ENCODE peak calls at places on chromosomes 13 and 19, in six cellular contexts. C is H1, H is GM23338, O is K562, T is HepG2, J is GM12878. Y is an unnamed sample.

GRCh38 chr19:47374876-47375693 is 26.0 kb downstream of the DHX34 start:
- DNase-seq in C (no peak), O (no peak), J (no peak), H (no peak), T (no peak), Y (no peak)

GRCh38 chr19:1967087-1967608 is 26.2 kb downstream of the CSNK1G2 start:
- DNase-seq in O (no peak), H (no peak), T (no peak), J (no peak), C (no peak), Y (no peak)

GRCh38 chr13:108963846-108964600 is 334.6 kb downstream of the MYO16 start:
- DNase-seq in H (no peak), J (no peak), T (no peak), C (no peak), O (no peak), Y (no peak)

GRCh38 chr13:68275758-68276157 is 1045.6 kb upstream of the PCDH9 start:
- DNase-seq in J (no peak), T (no peak), C (no peak), O (no peak), H (no peak), Y (no peak)

GRCh38 chr13:109465151-109465550 is 321.2 kb downstream of the IRS2 start:
- DNase-seq in T (no peak), O (no peak), J (no peak), H (no peak), C (no peak), Y (no peak)

GRCh38 chr19:7522923-7523667 is 671 bp downstream of the MCOLN1 start:
- DNase-seq in H (no peak), J (no peak), T (peak), C (no peak), O (no peak), Y (no peak)

GRCh38 chr13:76854209-76854608 is 32.0 kb downstream of the KCTD12 start:
- DNase-seq in J (no peak), H (no peak), C (no peak), T (no peak), O (no peak), Y (no peak)

GRCh38 chr19:5693195-5694166 is 3.4 kb downstream of the RPL36 start:
- DNase-seq in J (no peak), C (no peak), O (no peak), H (no peak), T (no peak), Y (no peak)

GRCh38 chr19:13748169-13748884 is 16.0 kb upstream of the MRI1 start:
- DNase-seq in T (no peak), C (peak), J (no peak), H (peak), O (no peak), Y (no peak)

GRCh38 chr19:13164370-13165090 is 14.3 kb downstream of the IER2 start:
- DNase-seq in J (no peak), H (peak), C (peak), T (peak), O (peak), Y (peak)

GRCh38 chr13:114309806-114310410 is 4.4 kb upstream of the CHAMP1 start:
- DNase-seq in J (no peak), T (no peak), O (no peak), H (peak), C (peak), Y (no peak)

GRCh38 chr13:114310961-114311360 is 3.3 kb upstream of the CHAMP1 start:
- DNase-seq in J (no peak), H (no peak), C (no peak), O (no peak), T (no peak), Y (no peak)

GRCh38 chr13:114313061-114313860 is 1.0 kb upstream of the CHAMP1 start:
- DNase-seq in O (no peak), J (peak), H (no peak), C (no peak), T (no peak), Y (no peak)

GRCh38 chr13:114311387-114311786 is 2.9 kb upstream of the CHAMP1 start:
- DNase-seq in J (no peak), C (no peak), T (no peak), H (no peak), O (no peak), Y (no peak)

DNA sequence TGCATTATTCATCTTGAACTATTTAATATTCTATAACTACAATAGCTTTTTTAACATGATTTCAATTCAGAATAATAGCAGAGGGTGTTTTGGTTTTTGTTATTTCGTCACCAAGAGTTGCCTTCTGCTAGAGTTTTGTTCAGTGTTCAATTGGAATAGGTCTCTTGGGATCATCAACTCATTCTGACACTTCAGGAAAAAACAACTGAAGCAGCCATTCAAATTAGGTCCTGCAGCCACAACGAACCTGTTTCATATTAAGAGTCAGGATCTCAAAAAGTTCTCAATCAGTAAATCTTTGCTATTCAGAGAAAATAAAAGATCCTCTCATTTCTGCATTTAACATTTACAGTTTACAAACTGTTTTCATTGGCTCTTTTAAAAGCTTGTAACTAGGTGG is 2.4 kb upstream of the CHAMP1 start:
- DNase-seq in T (no peak), O (no peak), C (no peak), J (no peak), H (no peak), Y (no peak)
- TF ChIP-seq CREB1 in T (no peak), O (no peak), C (no peak), J (no peak), H (no peak), Y (no peak)

GRCh38 chr19:888615-889385 is 4.2 kb downstream of the MED16 start:
- DNase-seq in J (no peak), C (no peak), T (no peak), O (peak), H (no peak), Y (no peak)

GRCh38 chr19:893775-894090 is 449 bp downstream of the RNU6-9 start:
- DNase-seq in J (no peak), C (no peak), T (no peak), O (no peak), H (no peak), Y (no peak)

GRCh38 chr19:890831-891230 is 2.2 kb downstream of the MED16 start:
- DNase-seq in C (no peak), T (no peak), J (no peak), H (no peak), O (no peak), Y (no peak)

GRCh38 chr19:889662-890295 is 3.2 kb downstream of the MED16 start:
- DNase-seq in C (no peak), O (no peak), J (no peak), H (no peak), T (no peak), Y (no peak)

GRCh38 chr19:892243-892996 is 567 bp downstream of the MED16 start:
- DNase-seq in J (no peak), C (no peak), H (peak), T (no peak), O (peak), Y (peak)
- TF ChIP-seq CREB1 in J (no peak), C (no peak), H (no peak), T (no peak), O (no peak), Y (no peak)

GRCh38 chr13:107339209-107339608 is 771.3 kb upstream of the ARGLU1 start:
- DNase-seq in O (no peak), T (no peak), J (no peak), H (peak), C (no peak), Y (no peak)
- TF ChIP-seq CREB1 in O (no peak), T (no peak), J (no peak), H (no peak), C (no peak), Y (no peak)

GRCh38 chr19:40191836-40192646 is 815 bp downstream of the MAP3K10 start:
- DNase-seq in T (no peak), H (peak), J (no peak), C (peak), O (peak), Y (peak)
- TF ChIP-seq CREB1 in T (no peak), H (no peak), J (no peak), C (no peak), O (no peak), Y (no peak)

DNA sequence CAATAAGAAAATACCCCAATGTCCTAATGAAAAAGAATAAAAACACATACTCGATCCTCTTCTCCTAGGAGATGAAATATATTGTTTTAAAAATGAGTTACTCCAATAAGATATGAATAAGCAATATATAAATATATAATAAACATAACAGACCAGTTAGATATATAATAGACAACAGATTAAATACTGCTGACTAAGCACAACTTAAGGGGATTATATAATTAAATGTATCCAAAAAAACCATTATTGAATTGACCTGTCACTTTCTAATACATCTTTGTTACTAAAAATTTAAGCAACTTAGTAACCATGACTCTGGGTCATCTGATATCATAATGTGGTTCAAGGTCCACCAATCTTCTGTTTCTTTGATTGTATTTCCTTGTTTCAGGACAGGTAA is 14.0 kb upstream of the ZNF780B start:
- DNase-seq in C (no peak), T (no peak), O (no peak), H (no peak), J (no peak), Y (no peak)
- TF ChIP-seq CREB1 in C (no peak), T (no peak), O (no peak), H (no peak), J (no peak), Y (no peak)

GRCh38 chr13:40622761-40623160 is 43.7 kb downstream of the FOXO1 start:
- DNase-seq in T (no peak), C (no peak), O (no peak), H (no peak), J (no peak), Y (no peak)
- TF ChIP-seq CREB1 in T (no peak), C (no peak), O (no peak), H (no peak), J (no peak), Y (no peak)

DNA sequence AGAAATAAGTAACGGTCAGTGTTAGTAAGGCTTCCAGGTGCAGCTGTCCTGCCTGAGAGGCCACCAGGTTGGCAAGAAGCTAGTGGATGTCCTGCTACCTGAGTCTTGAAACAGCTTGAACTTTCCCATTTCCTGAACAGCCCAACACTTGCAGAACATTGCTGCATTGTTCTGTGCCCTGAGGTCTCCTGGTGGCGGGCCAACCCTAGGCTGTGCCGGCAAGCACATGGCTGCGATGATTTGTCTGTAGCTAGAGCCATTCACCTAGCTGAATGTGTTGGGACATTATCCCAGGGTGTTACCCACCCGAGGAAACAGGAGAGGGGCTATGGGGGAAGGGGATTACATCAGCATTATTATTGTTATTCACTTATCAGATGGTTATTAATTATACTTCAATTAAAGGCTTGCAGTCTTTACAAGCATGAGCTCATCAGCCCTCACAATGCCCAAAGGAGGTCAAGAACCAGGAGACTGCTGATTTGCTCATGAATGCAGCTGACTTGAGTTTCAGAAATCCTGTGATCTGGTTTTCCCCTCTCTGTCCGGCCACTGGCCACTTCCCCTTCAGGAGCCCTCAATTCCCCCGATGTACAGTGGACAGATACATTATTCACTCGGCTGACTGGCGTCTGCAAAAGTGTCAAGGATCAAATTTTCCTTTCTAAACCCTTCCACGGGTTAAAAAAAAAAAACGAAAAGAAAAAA is 187.6 kb upstream of the TSC22D1 start:
- DNase-seq in O (no peak), H (no peak), T (no peak), J (no peak), C (no peak), Y (no peak)
- TF ChIP-seq CREB1 in O (no peak), H (no peak), T (no peak), J (no peak), C (no peak), Y (no peak)

Y was measured in WTC11.